ENCODE peak calls at places on chromosomes 11 and 22, in ten cellular contexts. F is ascending aorta, V is neural progenitor cell, S is H9, J is stomach, A is cardiac muscle cell, G is adrenal gland, I is mesendoderm, K is IMR-90, Q is HCT116. O is an unnamed sample.

GRCh38 chr11:5266609-5267008 is 3.1 kb downstream of the HBE1 start:
- DNase-seq in V (no peak), Q (no peak), G (no peak), I (no peak), J (no peak), F (no peak), S (no peak), K (no peak), A (no peak), O (no peak)

GRCh38 chr22:18063311-18063710 is 14.5 kb upstream of the PEX26 start:
- DNase-seq in A (no peak), V (no peak), S (no peak), K (no peak), J (no peak), F (no peak), Q (no peak), G (no peak), I (no peak), O (no peak)

GRCh38 chr11:34977039-34977906 is 60.9 kb downstream of the PDHX start:
- DNase-seq in A (peak; percentile 54), K (peak; percentile 94), G (no peak), J (no peak), F (no peak), V (no peak), S (no peak), I (peak; percentile 85), Q (peak; percentile 33), O (no peak)

GRCh38 chr11:57513911-57514537 is 1.5 kb downstream of the SLC43A1 start:
- DNase-seq in K (peak; percentile 33), F (peak; percentile 72), J (peak; percentile 69), V (peak; percentile 63), Q (no peak), A (peak; percentile 56), G (peak; percentile 45), S (peak; percentile 57), I (peak; percentile 64), O (peak; percentile 79)

GRCh38 chr11:87451400-87451799 is 413.7 kb downstream of the TMEM135 start:
- DNase-seq in V (peak; percentile 28), S (no peak), Q (no peak), J (no peak), G (no peak), A (no peak), I (peak; percentile 55), F (no peak), K (peak; percentile 33), O (no peak)

GRCh38 chr11:75639752-75640151 is 29.1 kb downstream of the MAP6 start:
- DNase-seq in F (peak; percentile 78), Q (no peak), V (peak; percentile 47), J (peak; percentile 66), G (peak; percentile 75), K (peak; percentile 59), A (peak; percentile 80), I (peak; percentile 90), S (no peak), O (peak; percentile 83)

GRCh38 chr11:30328676-30329075 is 5.8 kb downstream of the ARL14EP start:
- DNase-seq in Q (no peak), J (no peak), V (no peak), G (no peak), F (no peak), S (no peak), K (peak; percentile 31), A (peak; percentile 23), I (no peak), O (no peak)

GRCh38 chr22:37329239-37330140 is 47.2 kb downstream of the CYTH4 start:
- DNase-seq in I (no peak), S (no peak), K (peak; percentile 31), J (no peak), F (no peak), G (no peak), V (peak; percentile 37), A (no peak), Q (no peak), O (no peak)

DNA sequence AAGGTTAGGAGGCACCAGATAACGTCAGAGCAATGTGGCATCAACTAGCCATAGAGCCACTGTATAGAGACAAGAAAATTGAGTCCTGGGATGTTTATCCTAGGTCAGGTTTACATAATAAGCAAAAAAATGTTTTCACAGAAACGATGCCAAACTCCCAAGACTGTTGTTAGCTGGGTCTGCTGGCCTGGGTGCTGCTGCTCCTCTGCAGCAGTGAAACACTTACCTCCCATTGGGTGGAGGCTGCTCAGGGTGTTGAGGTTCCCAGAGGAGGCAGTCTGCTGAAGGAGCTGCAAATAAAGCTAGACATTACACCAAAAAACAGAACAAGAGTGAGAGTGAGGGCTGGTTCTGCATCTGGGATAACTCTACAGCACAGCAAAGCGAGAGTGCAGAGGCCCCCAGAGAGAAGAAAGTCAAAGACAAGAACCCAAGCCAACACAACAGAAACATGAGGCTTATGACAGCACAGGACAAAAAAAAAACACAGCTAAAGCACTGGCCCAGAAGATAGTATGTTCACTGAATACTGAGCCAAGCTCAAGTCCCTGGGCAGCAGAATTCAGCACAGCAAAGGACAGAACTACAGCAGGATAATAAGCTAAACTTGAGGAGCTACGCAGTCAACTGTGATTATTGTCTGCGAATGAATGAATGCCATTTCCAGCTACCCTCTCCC is 29.9 kb upstream of the RAPSN start:
- DNase-seq in F (no peak), S (no peak), J (no peak), A (no peak), Q (no peak), G (no peak), K (no peak), I (no peak), V (no peak), O (no peak)
- H3K27ac ChIP-seq in F (no peak overlapping the region), S (no peak overlapping the region), J (no peak overlapping the region), A (no peak overlapping the region), Q (no peak overlapping the region), G (no peak overlapping the region), K (no peak overlapping the region), I (no peak overlapping the region), V (no peak overlapping the region), O (peak overlapping the region; percentile 48)

DNA sequence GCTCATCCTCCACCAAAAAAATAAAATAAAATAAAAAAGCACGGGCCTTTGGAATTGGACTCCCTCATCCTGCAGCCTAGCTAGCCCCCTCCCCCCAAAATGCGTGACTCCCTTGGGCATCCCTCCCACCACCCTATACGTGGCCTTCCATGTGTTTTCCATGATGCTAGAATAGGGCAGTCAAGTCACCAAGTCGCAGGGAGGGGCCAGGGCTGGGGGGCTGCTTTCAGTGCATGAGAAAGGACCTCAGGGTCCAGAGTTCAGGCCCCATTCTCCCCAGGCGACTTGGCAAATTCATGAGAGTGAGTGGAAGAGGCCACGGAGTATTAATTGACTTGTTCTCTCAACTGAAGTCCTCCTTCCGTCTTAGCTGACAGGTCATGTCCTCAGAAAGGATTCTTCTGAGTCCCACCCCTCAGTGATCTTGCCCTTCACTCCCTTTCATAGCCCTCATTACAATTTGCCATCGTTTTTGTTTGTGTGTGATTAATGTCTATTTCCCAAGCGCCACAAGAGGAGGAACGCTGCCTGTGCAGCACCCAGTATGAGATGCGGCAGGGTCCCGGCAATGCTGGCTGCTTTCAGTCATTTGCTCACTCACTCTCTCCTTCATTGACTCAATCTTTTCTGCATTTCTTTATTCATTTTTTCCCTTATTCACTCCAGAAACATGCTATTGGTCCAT is 17.4 kb downstream of the LRRC32 start:
- DNase-seq in S (peak; percentile 12), G (peak; percentile 11), K (no peak), F (peak; percentile 73), A (no peak), J (peak; percentile 20), V (no peak), Q (no peak), I (no peak), O (no peak)
- H3K27ac ChIP-seq in S (no peak overlapping the region), G (no peak overlapping the region), K (peak overlapping the region; percentile 92), F (peak overlapping the region; percentile 91), A (no peak overlapping the region), J (peak overlapping the region; percentile 82), V (no peak overlapping the region), Q (no peak overlapping the region), I (no peak overlapping the region), O (peak overlapping the region; percentile 55)

GRCh38 chr22:44108076-44108475 is 72.6 kb upstream of the PARVG start:
- DNase-seq in J (no peak), F (no peak), K (no peak), A (no peak), V (peak; percentile 55), G (no peak), S (no peak), I (peak; percentile 38), Q (no peak), O (no peak)

GRCh38 chr22:44109417-44109816 is 71.3 kb upstream of the PARVG start:
- DNase-seq in G (no peak), J (no peak), K (no peak), I (no peak), V (no peak), Q (no peak), F (no peak), A (no peak), S (no peak), O (no peak)

GRCh38 chr22:44108806-44109385 is 71.8 kb upstream of the PARVG start:
- DNase-seq in S (no peak), V (no peak), I (no peak), F (no peak), K (no peak), A (no peak), J (no peak), Q (no peak), G (no peak), O (no peak)

GRCh38 chr22:44103735-44104134 is 77.0 kb upstream of the PARVG start:
- DNase-seq in I (no peak), A (no peak), G (no peak), S (no peak), V (no peak), F (no peak), J (no peak), K (no peak), Q (no peak), O (no peak)

GRCh38 chr22:44107341-44107740 is 73.4 kb upstream of the PARVG start:
- DNase-seq in G (no peak), Q (no peak), K (no peak), A (no peak), J (no peak), V (peak; percentile 49), F (no peak), S (peak; percentile 75), I (peak; percentile 92), O (no peak)
- H3K27ac ChIP-seq in G (no peak overlapping the region), Q (no peak overlapping the region), K (no peak overlapping the region), A (no peak overlapping the region), J (no peak overlapping the region), V (no peak overlapping the region), F (no peak overlapping the region), S (no peak overlapping the region), I (no peak overlapping the region), O (no peak overlapping the region)

GRCh38 chr11:117220999-117221774 is 10.7 kb downstream of the PCSK7 start:
- DNase-seq in K (no peak), I (no peak), G (no peak), F (no peak), S (no peak), A (peak; percentile 84), J (no peak), Q (no peak), V (no peak), O (peak; percentile 86)

GRCh38 chr11:117219001-117219400 is 12.9 kb downstream of the PCSK7 start:
- DNase-seq in Q (no peak), I (no peak), G (no peak), J (no peak), F (peak; percentile 71), V (no peak), A (no peak), K (no peak), S (no peak), O (peak; percentile 51)

GRCh38 chr11:117219455-117219854 is 12.4 kb downstream of the PCSK7 start:
- DNase-seq in Q (no peak), I (no peak), A (no peak), F (peak; percentile 64), G (no peak), J (no peak), K (no peak), V (no peak), S (no peak), O (peak; percentile 55)

GRCh38 chr11:117220568-117220967 is 11.3 kb downstream of the PCSK7 start:
- DNase-seq in S (no peak), K (no peak), G (no peak), A (peak; percentile 73), V (no peak), I (no peak), F (peak; percentile 95), J (no peak), Q (no peak), O (peak; percentile 93)

GRCh38 chr11:117219995-117220394 is 11.9 kb downstream of the PCSK7 start:
- DNase-seq in G (no peak), Q (no peak), A (no peak), K (no peak), V (no peak), I (no peak), F (no peak), J (no peak), S (no peak), O (no peak)
- H3K27ac ChIP-seq in G (no peak overlapping the region), Q (no peak overlapping the region), A (no peak overlapping the region), K (peak overlapping the region; percentile 44), V (no peak overlapping the region), I (no peak overlapping the region), F (peak overlapping the region; percentile 94), J (peak overlapping the region; percentile 83), S (no peak overlapping the region), O (peak overlapping the region; percentile 99)